ENCODE peak calls at places on chromosome 22, in ten cellular contexts. Q is activated gamma-delta T cell, D is cardiac muscle cell, G is keratinocyte, I is T-helper 1 cell, H is adrenal gland, Z is hepatic stellate cell, Y is GM04504, O is ELF-1, U is pons. A is an unnamed sample.

GRCh38 chr22:29146101-29146560 is 59.6 kb upstream of the EMID1 start:
- DNase-seq in G (no peak), U (no peak), I (no peak), O (no peak), Z (no peak), Y (no peak), H (no peak), Q (no peak), D (no peak), A (no peak)

GRCh38 chr22:41983516-41983915 is 14.3 kb downstream of the SEPTIN3 start:
- DNase-seq in Y (peak; percentile 71), I (no peak), D (peak; percentile 57), G (no peak), Z (no peak), H (no peak), Q (no peak), U (peak; percentile 21), O (no peak), A (no peak)

GRCh38 chr22:42970029-42970428 is 44.9 kb downstream of the PACSIN2 start:
- DNase-seq in Z (no peak), Y (no peak), O (no peak), U (no peak), H (peak; percentile 49), Q (no peak), G (no peak), I (no peak), D (no peak), A (no peak)

GRCh38 chr22:44159811-44160210 is 20.9 kb upstream of the PARVG start:
- DNase-seq in U (no peak), I (no peak), Q (no peak), H (no peak), Y (no peak), G (no peak), Z (no peak), O (no peak), D (no peak), A (no peak)

GRCh38 chr22:42648368-42649260 is 578 bp downstream of the CYB5R3 start:
- DNase-seq in G (no peak), Q (peak; percentile 60), I (no peak), O (no peak), Z (peak; percentile 68), U (peak; percentile 33), H (peak; percentile 73), Y (no peak), D (peak; percentile 45), A (peak; percentile 69)

GRCh38 chr22:46090051-46090591 is 60.2 kb upstream of the PPARA start:
- DNase-seq in U (no peak), O (no peak), Q (no peak), Y (no peak), I (no peak), D (no peak), G (no peak), Z (no peak), H (peak; percentile 95), A (peak; percentile 76)

GRCh38 chr22:37353839-37354238 is 71.5 kb downstream of the CYTH4 start:
- DNase-seq in U (no peak), O (no peak), Z (no peak), I (no peak), Q (no peak), H (no peak), G (no peak), D (no peak), Y (no peak), A (no peak)

GRCh38 chr22:27654536-27655445 is 146.8 kb downstream of the MN1 start:
- DNase-seq in Q (no peak), Y (no peak), O (peak; percentile 69), U (no peak), D (peak; percentile 17), G (no peak), Z (no peak), I (no peak), H (no peak), A (no peak)

GRCh38 chr22:42376721-42377177 is 55.5 kb downstream of the NFAM1 start:
- DNase-seq in Q (no peak), O (peak; percentile 94), Z (no peak), U (no peak), G (no peak), I (no peak), Y (peak; percentile 76), D (peak; percentile 49), H (peak; percentile 88), A (no peak)

GRCh38 chr22:19635644-19636043 is 78.7 kb upstream of the SEPTIN5 start:
- DNase-seq in O (no peak), I (no peak), Q (no peak), U (no peak), Z (no peak), D (no peak), G (no peak), Y (no peak), H (no peak), A (no peak)

GRCh38 chr22:37330200-37331033 is 48.1 kb downstream of the CYTH4 start:
- DNase-seq in I (peak; percentile 18), G (no peak), Z (peak; percentile 77), Y (no peak), Q (no peak), O (peak; percentile 94), H (peak; percentile 75), U (no peak), D (peak; percentile 90), A (no peak)

GRCh38 chr22:17201285-17201945 is 17.8 kb downstream of the ADA2 start:
- DNase-seq in U (peak; percentile 64), H (no peak), I (no peak), D (peak; percentile 44), Y (no peak), Z (no peak), O (peak; percentile 36), G (no peak), Q (no peak), A (peak; percentile 16)

GRCh38 chr22:22753526-22754267 is 109.3 kb downstream of the GGTLC2 start:
- DNase-seq in H (peak; percentile 66), G (no peak), Z (peak; percentile 48), O (peak; percentile 74), D (peak; percentile 59), Y (no peak), I (peak; percentile 69), U (peak; percentile 27), Q (no peak), A (no peak)

GRCh38 chr22:20027966-20028854 is 7.3 kb downstream of the TANGO2 start:
- DNase-seq in Z (no peak), D (peak; percentile 35), G (no peak), Y (no peak), I (no peak), O (no peak), Q (no peak), H (no peak), U (no peak), A (peak; percentile 25)

GRCh38 chr22:17264321-17265052 is 45.3 kb upstream of the ADA2 start:
- DNase-seq in O (peak; percentile 90), Z (no peak), H (no peak), Y (no peak), Q (no peak), G (no peak), D (peak; percentile 64), I (no peak), U (peak; percentile 68), A (no peak)

GRCh38 chr22:48714231-48714630 is 1113.4 kb downstream of the BRD1 start:
- DNase-seq in U (no peak), D (no peak), Z (no peak), H (no peak), I (no peak), Q (no peak), Y (no peak), G (no peak), O (no peak), A (no peak)

GRCh38 chr22:27554841-27555456 is 246.6 kb downstream of the MN1 start:
- DNase-seq in Z (no peak), O (no peak), G (no peak), H (no peak), Q (no peak), D (no peak), I (no peak), U (no peak), Y (no peak), A (no peak)

GRCh38 chr22:50209893-50210292 is 9.1 kb downstream of the SELENOO start:
- DNase-seq in Q (no peak), H (peak; percentile 92), I (peak; percentile 61), D (peak; percentile 76), G (no peak), Y (no peak), U (peak; percentile 56), O (peak; percentile 44), Z (peak; percentile 87), A (peak; percentile 64)

GRCh38 chr22:49960967-49961600 is 512 bp downstream of the PIM3 start:
- DNase-seq in D (peak; percentile 57), H (peak; percentile 69), Y (no peak), Q (peak; percentile 44), U (no peak), O (no peak), I (peak; percentile 38), Z (no peak), G (no peak), A (no peak)

GRCh38 chr22:27171212-27171611 is 513.8 kb downstream of the MIAT start:
- DNase-seq in D (no peak), U (no peak), Y (no peak), Z (no peak), G (no peak), Q (no peak), I (no peak), O (no peak), H (no peak), A (no peak)

GRCh38 chr22:38355275-38355674 is 38.0 kb upstream of the CSNK1E start:
- DNase-seq in G (no peak), Z (no peak), Y (no peak), O (no peak), Q (no peak), H (peak; percentile 44), I (no peak), U (no peak), D (no peak), A (no peak)

GRCh38 chr22:48359613-48359965 is 1468.1 kb downstream of the BRD1 start:
- DNase-seq in H (no peak), Q (no peak), G (no peak), O (no peak), Y (no peak), U (no peak), Z (no peak), I (no peak), D (no peak), A (no peak)

GRCh38 chr22:38866399-38867123 is 5.5 kb downstream of the CBX6 start:
- DNase-seq in I (no peak), U (no peak), H (peak; percentile 68), D (no peak), Z (no peak), Y (no peak), Q (no peak), G (no peak), O (peak; percentile 83), A (no peak)

GRCh38 chr22:19800761-19801244 is 40.2 kb downstream of the TBX1 start:
- DNase-seq in Q (no peak), D (peak; percentile 30), Z (peak; percentile 52), I (no peak), U (no peak), G (no peak), Y (no peak), H (no peak), O (no peak), A (peak; percentile 55)

GRCh38 chr22:31400023-31400397 is 606 bp downstream of the DRG1 start:
- DNase-seq in I (no peak), U (no peak), D (peak; percentile 23), Z (peak; percentile 26), H (no peak), Y (peak; percentile 16), G (no peak), O (peak; percentile 19), Q (no peak), A (no peak)

GRCh38 chr22:27436591-27436990 is 365.0 kb downstream of the MN1 start:
- DNase-seq in I (no peak), O (no peak), G (no peak), U (no peak), Q (no peak), Z (no peak), D (no peak), Y (no peak), H (no peak), A (no peak)

GRCh38 chr22:46770726-46771125 is 8.3 kb downstream of the TBC1D22A start:
- DNase-seq in G (no peak), O (no peak), I (no peak), U (peak; percentile 62), Q (no peak), H (peak; percentile 79), D (no peak), Y (no peak), Z (no peak), A (peak; percentile 71)

GRCh38 chr22:41571786-41572185 is 11.0 kb downstream of the CSDC2 start:
- DNase-seq in Q (no peak), I (no peak), D (no peak), H (no peak), Y (no peak), Z (no peak), G (no peak), O (no peak), U (no peak), A (no peak)